ENCODE peak calls at places on chromosomes 7 and 10, in four cellular contexts. F, H, A and B are unnamed samples.

GRCh38 chr10:51706225-51706624 is 6.8 kb upstream of the CSTF2T start:
- DNase-seq in H (peak), F (peak), A (no peak), B (peak)

GRCh38 chr7:81158189-81158588 is 239.3 kb upstream of the SEMA3C start:
- DNase-seq in H (no peak), A (peak), F (peak), B (no peak)

GRCh38 chr10:96250349-96250748 is 21.0 kb downstream of the BLNK start:
- DNase-seq in A (no peak), H (no peak), F (no peak), B (no peak)

GRCh38 chr7:31855530-31855929 is 168.5 kb downstream of the PPP1R17 start:
- DNase-seq in F (no peak), A (no peak), H (no peak), B (no peak)

GRCh38 chr7:2641406-2642393 is 9.9 kb downstream of the TTYH3 start:
- DNase-seq in A (peak), F (peak), H (peak), B (peak)

GRCh38 chr7:77537595-77538185 is 595 bp downstream of the PTPN12 start:
- DNase-seq in H (peak), F (peak), A (peak), B (peak)

GRCh38 chr7:21996641-21997040 is 50.9 kb upstream of the CDCA7L start:
- DNase-seq in H (no peak), F (peak), A (no peak), B (peak)

GRCh38 chr7:2354173-2355078 is at the start of gene EIF3B:
- DNase-seq in F (peak), A (peak), H (peak), B (peak)

GRCh38 chr7:93810571-93810970 is 80.0 kb downstream of the TFPI2 start:
- DNase-seq in F (no peak), A (no peak), H (no peak), B (no peak)

GRCh38 chr7:132028144-132028920 is 471.9 kb upstream of the PODXL start:
- DNase-seq in H (no peak), F (no peak), A (no peak), B (no peak)

GRCh38 chr7:95389516-95389915 is 6.7 kb downstream of the PON3 start:
- DNase-seq in H (no peak), A (no peak), F (no peak), B (no peak)

GRCh38 chr10:115355162-115355760 is 262.1 kb downstream of the ATRNL1 start:
- DNase-seq in H (no peak), F (peak), A (peak), B (peak)

GRCh38 chr7:140671966-140672365 is 779 bp upstream of the ADCK2 start:
- DNase-seq in A (no peak), F (no peak), H (peak), B (no peak)

GRCh38 chr7:22141355-22141754 is 195.7 kb upstream of the CDCA7L start:
- DNase-seq in F (no peak), A (no peak), H (no peak), B (no peak)

GRCh38 chr7:11458736-11459483 is 373.1 kb downstream of the THSD7A start:
- DNase-seq in A (no peak), F (peak), H (no peak), B (peak)

GRCh38 chr10:36494386-36494785 is 631.0 kb upstream of the ANKRD30A start:
- DNase-seq in A (no peak), F (peak), H (no peak), B (peak)

GRCh38 chr10:115801987-115802386 is 471.0 kb downstream of the GFRA1 start:
- DNase-seq in H (no peak), F (no peak), A (no peak), B (no peak)

GRCh38 chr10:11325817-11326216 is 285.6 kb downstream of the USP6NL start:
- DNase-seq in H (no peak), F (peak), A (no peak), B (peak)

GRCh38 chr7:29604052-29604451 is 40.4 kb downstream of the PRR15 start:
- DNase-seq in A (no peak), H (no peak), F (no peak), B (no peak)

GRCh38 chr7:1262441-1262840 is 29.8 kb downstream of the UNCX start:
- DNase-seq in A (no peak), F (no peak), H (no peak), B (no peak)

GRCh38 chr10:35854661-35855060 is 212.6 kb upstream of the FZD8 start:
- DNase-seq in H (no peak), F (no peak), A (no peak), B (peak)

GRCh38 chr10:46541735-46542566 is 14.5 kb downstream of the GPRIN2 start:
- DNase-seq in A (no peak), F (no peak), H (peak), B (no peak)

GRCh38 chr7:131562941-131563340 is 6.5 kb upstream of the PODXL start:
- DNase-seq in F (peak), A (no peak), H (no peak), B (no peak)

GRCh38 chr7:16129431-16130126 is 291.8 kb downstream of the CRPPA start:
- DNase-seq in F (peak), H (no peak), A (no peak), B (peak)

GRCh38 chr10:122290833-122291532 is 19.9 kb downstream of the BTBD16 start:
- DNase-seq in F (no peak), H (no peak), A (no peak), B (no peak)

GRCh38 chr7:34739651-34740300 is 81.8 kb downstream of the NPSR1 start:
- DNase-seq in H (no peak), A (no peak), F (no peak), B (no peak)

GRCh38 chr7:142516038-142516501 is 233.2 kb upstream of the PRSS1 start:
- DNase-seq in A (peak), F (peak), H (no peak), B (peak)

GRCh38 chr10:97757471-97757870 is 14.3 kb downstream of the SFRP5 start:
- DNase-seq in H (no peak), A (no peak), F (no peak), B (no peak)
- H3K4me3 ChIP-seq in H (no peak), A (no peak), F (no peak), B (no peak)

GRCh38 chr10:8051851-8052257 is 2.6 kb upstream of the GATA3 start:
- DNase-seq in F (no peak), A (peak), H (peak), B (no peak)
- H3K4me3 ChIP-seq in F (no peak), A (peak), H (peak), B (no peak)

DNA sequence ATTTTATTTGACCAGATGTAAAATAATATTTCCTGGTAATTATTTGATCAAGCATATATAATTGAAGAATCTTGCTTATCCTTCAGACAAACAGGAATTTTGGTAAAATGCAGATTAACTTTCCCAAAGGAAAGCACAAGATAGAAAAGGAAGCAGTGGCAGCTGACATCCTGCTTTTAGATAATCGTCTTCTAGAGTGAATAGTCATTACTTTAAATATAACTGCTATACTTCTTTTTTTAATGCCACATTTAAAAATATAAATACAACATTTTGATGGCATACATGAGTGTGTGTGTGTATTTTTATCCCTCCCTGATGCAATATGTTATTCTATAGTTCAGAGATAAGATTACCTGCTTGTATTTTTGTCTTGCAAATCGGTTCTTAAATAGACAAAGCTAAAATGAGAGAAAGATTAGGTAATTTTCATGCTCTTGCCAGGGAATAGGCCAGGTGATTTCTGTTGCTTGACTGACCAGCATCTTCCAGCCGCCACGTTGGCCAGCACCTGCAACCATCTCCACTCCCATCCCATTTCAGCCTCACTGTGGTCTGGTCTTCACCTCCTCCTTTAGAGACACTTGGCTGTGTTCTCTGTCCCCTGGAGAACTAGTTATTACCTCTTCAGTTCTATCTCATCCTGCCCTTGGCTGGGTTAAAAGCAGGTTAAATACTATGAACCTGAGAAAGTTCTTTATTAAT is 58.1 kb downstream of the MDFIC start:
- DNase-seq in A (no peak), F (no peak), H (no peak), B (no peak)
- H3K4me3 ChIP-seq in A (no peak), F (no peak), H (no peak), B (no peak)

GRCh38 chr10:69939033-69939432 is 113.6 kb upstream of the MACROH2A2 start:
- DNase-seq in A (no peak), F (no peak), H (no peak), B (no peak)
- H3K4me3 ChIP-seq in A (no peak), F (no peak), H (no peak), B (no peak)

DNA sequence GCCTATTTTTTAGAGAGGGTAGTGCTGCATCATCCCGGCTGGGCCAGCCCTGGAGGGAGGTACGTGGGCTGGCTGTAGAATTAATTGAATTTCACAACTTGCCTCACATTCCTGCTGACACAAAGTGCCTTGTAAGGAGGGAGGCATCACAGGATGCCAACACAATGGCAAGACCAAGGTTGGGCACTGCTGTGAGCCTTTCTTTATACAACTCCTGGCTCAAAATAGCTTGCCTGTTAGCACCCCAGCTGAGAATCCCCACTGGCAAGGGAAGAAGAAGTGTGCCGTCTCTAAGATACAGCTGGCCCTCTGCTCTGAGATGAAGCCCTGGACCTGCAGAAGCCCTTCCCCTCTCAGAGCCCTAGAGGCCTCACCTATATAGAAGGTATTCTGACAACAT is 873.9 kb downstream of the GRID1 start:
- DNase-seq in F (no peak), H (no peak), A (peak), B (no peak)
- H3K4me3 ChIP-seq in F (no peak), H (no peak), A (no peak), B (no peak)

GRCh38 chr10:133388973-133389818 is 4.8 kb upstream of the MTG1 start:
- DNase-seq in H (peak), A (no peak), F (no peak), B (no peak)

GRCh38 chr10:133391761-133392518 is 2.0 kb upstream of the MTG1 start:
- DNase-seq in F (no peak), A (no peak), H (peak), B (no peak)

GRCh38 chr10:133391249-133391635 is 2.7 kb upstream of the MTG1 start:
- DNase-seq in H (no peak), F (no peak), A (no peak), B (no peak)

GRCh38 chr10:133388265-133388972 is 5.5 kb upstream of the MTG1 start:
- DNase-seq in H (peak), A (no peak), F (no peak), B (no peak)

DNA sequence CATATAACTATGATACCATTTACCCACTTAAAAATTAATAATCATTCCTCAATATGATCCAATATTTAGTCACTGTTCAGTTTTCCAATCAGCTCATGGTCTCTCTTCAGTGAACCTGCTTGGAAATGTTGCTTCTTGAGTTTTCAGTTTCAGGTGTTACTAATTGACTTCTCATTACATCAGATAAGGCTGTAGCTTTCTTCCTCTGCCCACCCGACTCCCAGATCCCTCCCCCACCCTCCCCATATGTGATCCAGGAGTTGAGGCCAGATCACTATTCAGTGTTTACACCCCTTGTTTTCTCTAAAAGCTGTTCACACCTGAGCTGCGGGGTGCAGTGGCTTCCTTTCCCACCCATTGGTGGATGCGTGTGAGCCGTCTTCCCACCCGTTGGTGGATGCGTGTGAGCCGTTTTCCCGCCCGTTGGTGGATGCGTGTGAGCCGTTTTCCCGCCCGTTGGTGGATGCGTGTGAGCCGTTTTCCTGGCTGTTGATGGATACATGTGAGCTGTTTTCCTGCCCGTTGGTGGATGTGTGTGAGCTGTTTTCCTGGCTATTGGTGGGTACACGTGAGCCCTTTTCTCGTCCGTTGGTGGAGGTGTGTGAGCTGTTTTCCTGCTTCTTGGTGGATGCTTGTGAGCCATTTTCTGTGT is 3.2 kb upstream of the MTG1 start:
- DNase-seq in A (no peak), H (peak), F (no peak), B (no peak)
- H3K4me3 ChIP-seq in A (no peak), H (no peak), F (no peak), B (no peak)

GRCh38 chr10:89003344-89003743 is 12.7 kb downstream of the FAS start:
- DNase-seq in A (no peak), F (no peak), H (no peak), B (no peak)

GRCh38 chr10:89001428-89002072 is 11.0 kb downstream of the FAS start:
- DNase-seq in A (peak), H (no peak), F (peak), B (peak)

GRCh38 chr10:88999629-89000028 is 9.0 kb downstream of the FAS start:
- DNase-seq in F (no peak), H (no peak), A (no peak), B (peak)

GRCh38 chr10:89001024-89001423 is 10.4 kb downstream of the FAS start:
- DNase-seq in F (no peak), H (no peak), A (no peak), B (peak)

GRCh38 chr10:89002234-89002978 is 11.8 kb downstream of the FAS start:
- DNase-seq in A (no peak), H (no peak), F (no peak), B (no peak)
- H3K4me3 ChIP-seq in A (no peak), H (no peak), F (no peak), B (no peak)

DNA sequence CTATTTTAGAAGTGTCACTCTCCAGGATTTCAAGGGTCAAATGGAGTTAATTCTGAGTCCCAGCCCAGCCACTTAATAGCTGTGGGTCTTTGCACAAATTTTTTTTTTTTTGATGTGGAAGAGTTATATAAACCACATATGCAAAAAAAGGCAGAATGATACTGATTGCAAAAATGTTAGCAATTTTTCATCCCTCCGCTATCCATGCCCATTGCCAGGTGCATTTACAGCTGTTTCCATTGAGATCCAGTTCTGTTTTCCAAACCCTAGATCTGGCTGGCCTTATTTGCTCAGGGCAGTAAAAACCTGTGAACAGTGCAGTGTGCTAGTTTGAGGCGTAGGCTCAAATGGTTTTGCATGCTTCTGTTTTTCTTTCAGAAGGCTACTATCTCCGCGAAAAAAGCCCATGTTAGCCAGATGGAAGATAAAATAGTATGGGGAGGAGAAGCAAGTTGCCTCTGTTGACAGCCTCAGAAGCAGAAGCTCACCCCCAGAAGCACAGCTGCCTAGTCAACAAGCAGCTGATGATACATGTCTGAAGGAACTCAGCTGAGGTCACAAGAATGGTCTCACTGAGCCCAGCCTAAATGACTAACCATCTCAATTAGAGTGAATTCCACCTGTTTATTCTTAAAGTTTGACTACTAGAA is 997 bp upstream of the ZNF138 start:
- DNase-seq in F (peak), A (no peak), H (no peak), B (peak)
- H3K4me3 ChIP-seq in F (no peak), A (no peak), H (no peak), B (no peak)